ENCODE peak calls at places on chromosomes 1 and 21, in five cellular contexts. J is K562; Q is activated CD4-positive, alpha-beta T cell treated with anti-CD3 and anti-CD28 coated beads for 36 hours; I is stimulated activated CD4-positive, alpha-beta T cell treated with anti-CD3 and anti-CD28 coated beads, Interleukin-15, amount 100 ng/mL, for 48 hours; F is amniotic stem cell. C is an unnamed sample.

GRCh38 chr1:40711465-40712404 is 20.2 kb downstream of the NFYC start:
- DNase-seq in J (peak), F (no peak), Q (no peak), I (no peak), C (no peak)

GRCh38 chr1:21952806-21953514 is 15.8 kb upstream of the HSPG2 start:
- DNase-seq in Q (no peak), F (no peak), I (no peak), J (no peak), C (no peak)

GRCh38 chr1:150165622-150166612 is 16.2 kb downstream of the PLEKHO1 start:
- DNase-seq in F (no peak), Q (peak), I (no peak), J (peak), C (no peak)

GRCh38 chr1:184289825-184290550 is 96.8 kb upstream of the C1orf21 start:
- DNase-seq in Q (peak), I (no peak), J (no peak), F (no peak), C (no peak)

GRCh38 chr1:176196728-176197127 is 10.4 kb downstream of the COP1 start:
- DNase-seq in Q (no peak), F (no peak), I (no peak), J (no peak), C (no peak)

GRCh38 chr1:14786104-14786675 is 187.7 kb downstream of the KAZN start:
- DNase-seq in J (no peak), F (no peak), I (no peak), Q (no peak), C (no peak)

GRCh38 chr1:192539450-192540132 is 36.0 kb upstream of the RGS1 start:
- DNase-seq in F (peak), I (no peak), Q (no peak), J (no peak), C (peak)

GRCh38 chr1:110003747-110004428 is 19.3 kb downstream of the AHCYL1 start:
- DNase-seq in I (peak), J (peak), F (peak), Q (peak), C (peak)

GRCh38 chr1:64019818-64020217 is 183.6 kb upstream of the UBE2U start:
- DNase-seq in I (no peak), F (peak), J (no peak), Q (peak), C (no peak)

GRCh38 chr1:21569820-21570527 is 60.8 kb downstream of the ALPL start:
- DNase-seq in F (no peak), J (no peak), Q (no peak), I (no peak), C (no peak)

GRCh38 chr1:244970236-244970652 is 105.9 kb upstream of the HNRNPU start:
- DNase-seq in Q (peak), I (peak), F (no peak), J (peak), C (no peak)

GRCh38 chr21:32371913-32372314 is 20.9 kb downstream of the URB1 start:
- DNase-seq in I (no peak), Q (no peak), J (no peak), F (no peak), C (peak)

GRCh38 chr1:216458807-216459206 is 35.6 kb upstream of the USH2A start:
- DNase-seq in Q (no peak), F (no peak), I (no peak), J (no peak), C (no peak)